ENCODE peak calls at places on chromosomes 11 and 22, in six cellular contexts. A is body of pancreas; N is GM12865; P is progenitor cell of endocrine pancreas; V is activated CD8-positive, alpha-beta T cell treated with anti-CD3 and anti-CD28 coated beads for 36 hours; C is transverse colon. I is an unnamed sample.

GRCh38 chr11:123111465-123111864 is 49.5 kb upstream of the HSPA8 start:
- DNase-seq in A (no peak), N (peak; percentile 54), P (no peak), V (no peak), C (no peak), I (no peak)

GRCh38 chr11:8041576-8041975 is 39.4 kb upstream of the TUB start:
- DNase-seq in A (no peak), N (no peak), P (no peak), V (no peak), C (no peak), I (no peak)

GRCh38 chr22:38754247-38755154 is 1.3 kb downstream of the SUN2 start:
- DNase-seq in A (peak; percentile 96), N (peak; percentile 65), P (no peak), V (peak; percentile 72), C (peak; percentile 73), I (peak; percentile 77)

GRCh38 chr22:35066768-35067167 is 810 bp downstream of the ISX start:
- DNase-seq in A (no peak), N (no peak), P (no peak), V (no peak), C (no peak), I (no peak)

GRCh38 chr11:20397281-20397680 is 9.8 kb downstream of the PRMT3 start:
- DNase-seq in A (no peak), N (peak; percentile 57), P (no peak), V (peak; percentile 30), C (no peak), I (no peak)

GRCh38 chr11:103281301-103281700 is 172.1 kb downstream of the DYNC2H1 start:
- DNase-seq in A (no peak), N (no peak), P (no peak), V (no peak), C (no peak), I (no peak)

GRCh38 chr11:116513894-116514293 is 258.9 kb downstream of the BUD13 start:
- DNase-seq in A (no peak), N (peak; percentile 66), P (peak; percentile 9), V (peak; percentile 52), C (peak; percentile 46), I (no peak)

GRCh38 chr11:2302844-2303626 is 1.2 kb downstream of the TSPAN32 start:
- DNase-seq in A (peak; percentile 66), N (no peak), P (no peak), V (peak; percentile 24), C (no peak), I (peak; percentile 50)

GRCh38 chr11:3953327-3953726 is 97.9 kb downstream of the STIM1 start:
- DNase-seq in A (no peak), N (no peak), P (no peak), V (no peak), C (no peak), I (no peak)

GRCh38 chr11:2366271-2366670 is 10.8 kb upstream of the CD81 start:
- DNase-seq in A (no peak), N (no peak), P (no peak), V (no peak), C (no peak), I (no peak)

GRCh38 chr11:12248330-12248729 is 129.0 kb upstream of the PARVA start:
- DNase-seq in A (peak; percentile 99), N (no peak), P (peak; percentile 48), V (no peak), C (peak; percentile 92), I (no peak)

GRCh38 chr11:96306933-96307747 is 35.9 kb downstream of the MAML2 start:
- DNase-seq in A (peak; percentile 93), N (no peak), P (no peak), V (peak; percentile 48), C (peak; percentile 90), I (peak; percentile 71)

GRCh38 chr11:77069336-77069968 is 2.7 kb downstream of the CAPN5 start:
- DNase-seq in A (no peak), N (no peak), P (no peak), V (no peak), C (peak; percentile 7), I (no peak)

GRCh38 chr11:58861533-58861932 is 17.0 kb upstream of the GLYATL2 start:
- DNase-seq in A (no peak), N (no peak), P (no peak), V (no peak), C (no peak), I (no peak)

GRCh38 chr11:115505165-115505564 is 950 bp upstream of the CADM1 start:
- DNase-seq in A (no peak), N (no peak), P (peak; percentile 14), V (no peak), C (no peak), I (no peak)

GRCh38 chr11:61331636-61332035 is 1.3 kb downstream of the DDB1 start:
- DNase-seq in A (no peak), N (no peak), P (no peak), V (no peak), C (no peak), I (no peak)

GRCh38 chr11:125123947-125124633 is 12.7 kb upstream of the TMEM218 start:
- DNase-seq in A (peak; percentile 67), N (peak; percentile 76), P (no peak), V (peak; percentile 68), C (peak; percentile 50), I (no peak)

GRCh38 chr11:33622806-33623205 is 77.8 kb downstream of the C11orf91 start:
- DNase-seq in A (no peak), N (peak; percentile 58), P (no peak), V (no peak), C (no peak), I (no peak)

GRCh38 chr11:127049486-127049885 is 48.9 kb upstream of the KIRREL3 start:
- DNase-seq in A (no peak), N (no peak), P (no peak), V (no peak), C (no peak), I (no peak)

GRCh38 chr11:3159296-3160190 is 5.6 kb downstream of the OSBPL5 start:
- DNase-seq in A (peak; percentile 77), N (no peak), P (no peak), V (no peak), C (peak; percentile 56), I (peak; percentile 41)

GRCh38 chr22:46036558-46037408 is 59.8 kb upstream of the WNT7B start:
- DNase-seq in A (peak; percentile 69), N (peak; percentile 70), P (peak; percentile 9), V (peak; percentile 78), C (peak; percentile 59), I (no peak)
- TF ChIP-seq CTCF in A (no peak), N (peak; percentile 40), P (no peak), V (peak; percentile 60), C (no peak), I (no peak)

GRCh38 chr11:120336641-120337132 is 474 bp downstream of the ARHGEF12 start:
- DNase-seq in A (no peak), N (no peak), P (no peak), V (peak; percentile 51), C (peak; percentile 62), I (no peak)

GRCh38 chr11:120335596-120335927 is 651 bp upstream of the ARHGEF12 start:
- DNase-seq in A (peak; percentile 47), N (no peak), P (no peak), V (no peak), C (no peak), I (no peak)

GRCh38 chr11:120337133-120337895 is 1.1 kb downstream of the ARHGEF12 start:
- DNase-seq in A (peak; percentile 43), N (peak; percentile 42), P (peak; percentile 24), V (peak; percentile 21), C (peak; percentile 43), I (no peak)

GRCh38 chr11:120334894-120335462 is 1.2 kb upstream of the ARHGEF12 start:
- DNase-seq in A (peak; percentile 70), N (peak; percentile 85), P (peak; percentile 31), V (peak; percentile 72), C (peak; percentile 74), I (no peak)

DNA sequence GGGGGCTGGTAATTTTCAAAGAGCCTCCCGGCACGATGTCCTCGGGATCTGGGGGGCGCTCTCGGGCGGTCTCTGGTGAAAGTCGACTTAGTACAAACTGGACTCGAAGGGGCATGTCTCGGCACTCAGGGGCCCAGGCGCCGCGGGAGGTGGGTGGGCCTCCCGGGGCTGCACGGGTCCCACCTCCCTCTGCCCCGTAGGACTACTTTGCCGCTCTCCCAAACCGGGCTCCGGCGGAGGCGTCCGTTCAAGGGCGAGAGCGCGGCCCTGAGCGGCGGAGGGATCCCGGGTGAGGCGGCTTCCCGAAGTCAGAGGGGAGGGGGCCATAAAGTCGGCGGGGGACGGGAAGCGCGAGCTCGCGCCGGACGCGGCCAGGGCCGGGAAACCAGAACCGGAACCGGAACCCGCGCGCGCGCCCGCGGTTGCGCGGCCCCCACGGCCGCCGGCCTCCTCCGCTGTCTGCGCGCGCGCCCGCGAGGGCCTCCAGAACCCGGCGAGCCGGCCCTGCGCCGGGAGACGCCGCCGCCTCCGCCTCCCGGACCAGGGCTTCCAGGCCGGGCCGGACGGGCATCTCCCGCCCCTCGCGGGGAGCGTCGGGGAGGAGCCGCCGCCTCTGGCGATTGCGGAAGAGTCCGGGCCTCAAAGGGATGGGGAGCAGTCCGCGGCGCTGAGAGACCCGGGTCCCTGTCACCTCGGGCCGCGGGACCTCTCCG is at the start of gene ARHGEF12:
- DNase-seq in A (peak; percentile 95), N (peak; percentile 97), P (peak; percentile 92), V (peak; percentile 83), C (peak; percentile 96), I (peak; percentile 54)
- TF ChIP-seq CTCF in A (no peak), N (peak; percentile 38), P (peak; percentile 46), V (no peak), C (peak; percentile 1), I (no peak)

GRCh38 chr11:68893282-68893681 is 10.3 kb downstream of the MRPL21 start:
- DNase-seq in A (no peak), N (no peak), P (no peak), V (no peak), C (no peak), I (no peak)

GRCh38 chr11:68891356-68891948 is 12.2 kb downstream of the MRPL21 start:
- DNase-seq in A (no peak), N (no peak), P (no peak), V (no peak), C (no peak), I (no peak)

GRCh38 chr11:68892576-68892975 is 11.1 kb downstream of the MRPL21 start:
- DNase-seq in A (no peak), N (no peak), P (no peak), V (no peak), C (no peak), I (no peak)

GRCh38 chr11:68890490-68891231 is 13.0 kb downstream of the MRPL21 start:
- DNase-seq in A (peak; percentile 78), N (no peak), P (no peak), V (no peak), C (peak; percentile 28), I (no peak)

DNA sequence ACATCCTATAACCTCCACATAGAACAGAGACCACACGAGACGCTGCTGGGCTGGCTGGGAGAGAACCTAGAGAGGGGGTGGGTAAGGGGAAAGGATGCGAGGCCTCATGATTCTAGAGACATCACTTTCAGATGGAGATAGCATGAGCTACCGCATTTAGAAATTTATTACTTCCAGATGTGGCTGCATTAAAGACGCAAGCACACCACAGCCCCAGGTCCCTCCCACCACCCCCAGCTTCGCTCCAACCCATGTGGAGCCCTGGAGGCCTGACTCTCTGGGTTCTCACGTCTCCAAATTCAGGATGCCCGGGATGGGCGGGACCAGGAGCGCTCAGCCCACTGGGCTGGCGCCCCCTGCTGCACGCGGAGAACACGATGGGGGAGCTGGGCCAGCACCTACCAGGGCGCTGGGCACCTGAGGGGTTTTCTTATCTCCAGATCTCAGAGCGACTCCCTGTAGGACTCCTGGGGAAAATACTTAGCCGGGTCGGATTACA is 13.6 kb downstream of the MRPL21 start:
- DNase-seq in A (peak; percentile 22), N (no peak), P (no peak), V (no peak), C (peak; percentile 30), I (no peak)
- TF ChIP-seq CTCF in A (no peak), N (no peak), P (peak; percentile 53), V (no peak), C (no peak), I (no peak)

GRCh38 chr11:130278151-130278550 is 36.6 kb downstream of the ZBTB44 start:
- DNase-seq in A (no peak), N (peak; percentile 52), P (no peak), V (no peak), C (no peak), I (no peak)
- TF ChIP-seq CTCF in A (no peak), N (no peak), P (no peak), V (no peak), C (no peak), I (no peak)